ENCODE peak calls at places on chromosomes 4 and X, in seven cellular contexts. P is CD8-positive, alpha-beta memory T cell; S is stimulated activated CD8-positive, alpha-beta memory T cell treated with anti-CD3 and anti-CD28 coated beads, Interleukin-4, amount 100 ng/mL, for 24 hours; L is activated CD4-positive, alpha-beta T cell treated with anti-CD3 and anti-CD28 coated beads for 1 hour; B is lung microvascular endothelial cell; Q is SW480; M is activated T-cell treated with anti-CD3 and anti-CD28 coated beads, Interleukin-2, amount 50 U/mL, for 24 hours. E is an unnamed sample.

GRCh38 chr4:90543419-90544170 is 416.4 kb downstream of the CCSER1 start:
- DNase-seq in P (no peak), S (no peak), L (no peak), B (no peak), Q (no peak), M (no peak), E (no peak)

GRCh38 chrX:126238220-126238619 is 72.1 kb upstream of the DCAF12L2 start:
- DNase-seq in P (no peak), S (no peak), L (no peak), B (no peak), Q (no peak), M (no peak), E (no peak)

GRCh38 chr4:102759835-102760644 is 728 bp downstream of the MANBA start:
- DNase-seq in P (no peak), S (no peak), L (no peak), B (peak), Q (peak), M (no peak), E (peak)

GRCh38 chrX:37918703-37919102 is 71.3 kb upstream of the DYNLT3 start:
- DNase-seq in P (no peak), S (no peak), L (no peak), B (no peak), Q (no peak), M (no peak), E (no peak)

GRCh38 chrX:152912121-152912520 is 14.3 kb downstream of the ZNF185 start:
- DNase-seq in P (no peak), S (no peak), L (no peak), B (no peak), Q (no peak), M (no peak), E (no peak)

GRCh38 chr4:98728433-98728832 is 70.0 kb upstream of the TSPAN5 start:
- DNase-seq in P (no peak), S (no peak), L (no peak), B (peak), Q (no peak), M (no peak), E (no peak)

GRCh38 chr4:83535945-83536648 is at the start of gene GPAT3:
- DNase-seq in P (peak), S (peak), L (peak), B (peak), Q (peak), M (peak), E (peak)

GRCh38 chr4:75561789-75562188 is 5.9 kb downstream of the ODAPH start:
- DNase-seq in P (no peak), S (no peak), L (no peak), B (no peak), Q (no peak), M (no peak), E (no peak)

GRCh38 chr4:4269326-4269725 is 20.6 kb downstream of the LYAR start:
- DNase-seq in P (peak), S (peak), L (no peak), B (peak), Q (no peak), M (peak), E (no peak)

GRCh38 chr4:24032371-24032989 is 142.6 kb upstream of the PPARGC1A start:
- DNase-seq in P (no peak), S (no peak), L (no peak), B (peak), Q (peak), M (no peak), E (no peak)

GRCh38 chrX:65596270-65596669 is 61.7 kb upstream of the LAS1L start:
- DNase-seq in P (peak), S (peak), L (peak), B (peak), Q (peak), M (peak), E (no peak)

GRCh38 chr4:55237839-55238238 is 108.2 kb upstream of the SRD5A3 start:
- DNase-seq in P (no peak), S (no peak), L (no peak), B (no peak), Q (no peak), M (no peak), E (no peak)

GRCh38 chrX:123487674-123488073 is 245.2 kb downstream of the THOC2 start:
- DNase-seq in P (no peak), S (no peak), L (no peak), B (no peak), Q (no peak), M (no peak), E (no peak)

GRCh38 chr4:116005037-116005805 is 891.8 kb upstream of the NDST4 start:
- DNase-seq in P (no peak), S (no peak), L (no peak), B (no peak), Q (no peak), M (no peak), E (no peak)

GRCh38 chrX:123175366-123176122 is 8.5 kb upstream of the GRIA3 start:
- DNase-seq in P (no peak), S (no peak), L (no peak), B (no peak), Q (no peak), M (no peak), E (no peak)

GRCh38 chr4:77771566-77771965 is 47.6 kb downstream of the CNOT6L start:
- DNase-seq in P (no peak), S (no peak), L (no peak), B (no peak), Q (no peak), M (no peak), E (no peak)

GRCh38 chr4:106603471-106603870 is 234.9 kb upstream of the GIMD1 start:
- DNase-seq in P (no peak), S (no peak), L (no peak), B (no peak), Q (no peak), M (no peak), E (no peak)

GRCh38 chr4:20625460-20625859 is 74.8 kb upstream of the PACRGL start:
- DNase-seq in P (no peak), S (no peak), L (no peak), B (peak), Q (no peak), M (no peak), E (peak)